ENCODE peak calls at places on chromosomes 4 and X, in four cellular contexts. F is nephron progenitor cell, N is chondrocyte, I is bronchial epithelial cell. Q is an unnamed sample.

GRCh38 chr4:136939781-136940180 is 592.5 kb downstream of the PCDH18 start:
- DNase-seq in I (no peak), F (no peak), N (no peak), Q (no peak)

GRCh38 chr4:10112658-10113284 is 3.8 kb downstream of the WDR1 start:
- DNase-seq in I (no peak), N (peak), F (no peak), Q (no peak)

GRCh38 chr4:138749303-138749702 is 266.3 kb upstream of the NOCT start:
- DNase-seq in N (no peak), I (peak), F (no peak), Q (no peak)

GRCh38 chrX:68672581-68673318 is 25.3 kb downstream of the STARD8 start:
- DNase-seq in F (no peak), N (no peak), I (no peak), Q (no peak)

GRCh38 chr4:7807351-7807921 is 132.2 kb downstream of the AFAP1 start:
- DNase-seq in F (no peak), I (no peak), N (no peak), Q (no peak)

GRCh38 chr4:41281038-41281634 is 24.4 kb downstream of the UCHL1 start:
- DNase-seq in I (peak), F (peak), N (no peak), Q (peak)

GRCh38 chr4:86630629-86631028 is 36.5 kb downstream of the PTPN13 start:
- DNase-seq in N (no peak), F (no peak), I (no peak), Q (no peak)

GRCh38 chr4:95572304-95572991 is 23.7 kb upstream of the UNC5C start:
- DNase-seq in I (peak), F (peak), N (peak), Q (peak)

GRCh38 chrX:154409222-154409871 is at the start of gene DNASE1L1:
- DNase-seq in F (peak), I (peak), N (no peak), Q (peak)

GRCh38 chrX:17081535-17081934 is 135.1 kb downstream of the REPS2 start:
- DNase-seq in I (no peak), F (no peak), N (no peak), Q (no peak)

GRCh38 chrX:102899940-102900916 is 36.8 kb upstream of the RAB40AL start:
- DNase-seq in N (no peak), I (peak), F (peak), Q (peak)

GRCh38 chrX:45850775-45851433 is 650.2 kb upstream of the DIPK2B start:
- DNase-seq in N (no peak), I (peak), F (peak), Q (peak)

GRCh38 chr4:124499266-124499665 is 213.3 kb downstream of the ANKRD50 start:
- DNase-seq in I (no peak), N (no peak), F (no peak), Q (no peak)

GRCh38 chr4:64598068-64598467 is 188.8 kb upstream of the TECRL start:
- DNase-seq in I (no peak), F (no peak), N (no peak), Q (no peak)

GRCh38 chr4:110049951-110050925 is 137.6 kb downstream of the EGF start:
- DNase-seq in N (no peak), I (peak), F (peak), Q (peak)

GRCh38 chrX:123169247-123169901 is 14.7 kb upstream of the GRIA3 start:
- DNase-seq in I (peak), F (no peak), N (no peak), Q (no peak)

GRCh38 chr4:171785392-171785791 is 27.8 kb upstream of the GALNTL6 start:
- DNase-seq in I (no peak), F (no peak), N (no peak), Q (no peak)

GRCh38 chr4:3302164-3302785 is 9.5 kb downstream of the RGS12 start:
- DNase-seq in N (no peak), I (no peak), F (no peak), Q (no peak)

GRCh38 chrX:85375333-85375738 is 4.1 kb downstream of the POF1B start:
- DNase-seq in N (no peak), I (peak), F (no peak), Q (no peak)

GRCh38 chr4:1418494-1419285 is 12.4 kb upstream of the NKX1-1 start:
- DNase-seq in N (peak), I (no peak), F (no peak), Q (no peak)
- TF ChIP-seq CTCF in N (no peak), I (no peak), F (no peak), Q (no peak)

GRCh38 chr4:118158946-118159345 is 124.7 kb downstream of the NDST3 start:
- DNase-seq in I (no peak), F (no peak), N (no peak), Q (no peak)

GRCh38 chr4:118155516-118155915 is 121.2 kb downstream of the NDST3 start:
- DNase-seq in I (no peak), F (no peak), N (no peak), Q (no peak)

DNA sequence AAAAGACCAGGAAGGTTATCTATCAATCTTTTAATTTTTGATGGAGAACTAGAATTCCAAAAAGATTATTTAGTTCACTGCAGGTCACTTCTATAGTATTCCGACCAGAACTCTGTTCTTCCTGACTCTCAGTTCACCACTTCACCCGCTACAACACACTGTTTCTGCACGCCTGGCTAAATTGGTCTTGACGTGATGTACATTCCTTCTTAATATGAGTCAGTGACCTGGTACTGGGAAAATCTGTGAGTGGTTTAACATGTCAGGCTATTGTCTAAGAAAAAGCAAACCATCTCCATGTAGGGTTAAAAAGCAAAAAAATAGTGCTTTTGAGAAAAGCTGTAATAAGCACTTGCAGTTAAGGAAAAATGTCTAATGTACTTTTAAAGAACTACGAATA is 120.4 kb downstream of the NDST3 start:
- DNase-seq in I (no peak), F (no peak), N (no peak), Q (no peak)
- TF ChIP-seq CTCF in I (no peak), F (no peak), N (no peak), Q (no peak)

GRCh38 chrX:3962511-3963350 is 249.3 kb upstream of the PRKX start:
- DNase-seq in N (no peak), F (peak), I (peak), Q (peak)
- TF ChIP-seq CTCF in N (peak), F (peak), I (peak), Q (peak)

GRCh38 chr4:76640252-76640925 is 205.4 kb downstream of the SHROOM3 start:
- DNase-seq in N (no peak), I (peak), F (no peak), Q (no peak)
- TF ChIP-seq CTCF in N (no peak), I (peak), F (no peak), Q (no peak)

GRCh38 chrX:19535481-19535880 is 20.2 kb upstream of the MAP3K15 start:
- DNase-seq in I (peak), N (no peak), F (no peak), Q (no peak)
- TF ChIP-seq CTCF in I (peak), N (peak), F (peak), Q (no peak)

GRCh38 chr4:48795108-48795507 is 15.0 kb upstream of the FRYL start:
- DNase-seq in N (no peak), I (no peak), F (no peak), Q (no peak)
- TF ChIP-seq CTCF in N (no peak), I (no peak), F (no peak), Q (no peak)

GRCh38 chr4:141258558-141258957 is 37.9 kb downstream of the ZNF330 start:
- DNase-seq in N (no peak), I (no peak), F (no peak), Q (no peak)
- TF ChIP-seq CTCF in N (no peak), I (no peak), F (no peak), Q (no peak)

GRCh38 chr4:24988776-24989175 is 42.0 kb downstream of the LGI2 start:
- DNase-seq in N (no peak), I (peak), F (no peak), Q (peak)
- TF ChIP-seq CTCF in N (peak), I (peak), F (no peak), Q (no peak)

GRCh38 chr4:134905061-134905460 is 703.5 kb upstream of the PABPC4L start:
- DNase-seq in N (no peak), F (no peak), I (no peak), Q (no peak)

GRCh38 chr4:134911941-134912340 is 710.4 kb upstream of the PABPC4L start:
- DNase-seq in N (no peak), I (no peak), F (no peak), Q (no peak)

GRCh38 chr4:134906404-134907023 is 704.9 kb upstream of the PABPC4L start:
- DNase-seq in N (no peak), F (peak), I (peak), Q (peak)
- TF ChIP-seq CTCF in N (peak), F (peak), I (no peak), Q (peak)

DNA sequence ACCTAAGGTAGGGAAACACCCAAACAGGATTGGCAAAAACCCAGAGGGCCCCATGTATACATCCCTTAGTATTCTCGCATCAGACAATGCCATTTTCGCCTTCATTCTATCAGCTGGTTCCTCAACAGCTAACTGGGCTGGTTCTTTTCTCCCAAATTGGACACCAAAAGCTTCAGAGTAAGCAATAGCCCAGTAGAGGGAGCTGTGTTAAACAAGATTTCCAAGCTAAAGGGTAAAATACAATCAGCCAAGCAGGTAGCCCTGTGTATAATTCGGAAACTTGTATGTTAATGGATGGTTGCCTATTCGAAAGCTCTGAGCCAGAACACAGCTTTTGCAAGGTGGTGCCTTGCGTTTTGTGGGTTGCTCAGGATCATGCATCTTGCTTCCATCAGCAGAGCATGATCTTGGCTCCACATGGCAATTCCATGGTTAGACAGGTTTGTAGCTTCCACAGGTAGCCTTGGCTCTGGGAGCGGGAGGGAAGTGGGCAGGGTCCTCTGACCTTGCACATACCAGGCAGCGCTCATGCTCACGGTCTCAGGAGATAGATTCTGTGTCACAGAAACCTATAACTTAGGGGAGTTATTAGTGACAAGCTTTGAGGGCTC is 115.2 kb upstream of the LNX1 start:
- DNase-seq in F (peak), I (peak), N (no peak), Q (peak)
- TF ChIP-seq CTCF in F (peak), I (peak), N (peak), Q (peak)

Q was measured in endothelial cell.